ENCODE peak calls at places on chromosomes 16 and 17, in four cellular contexts. One of them, this sample, is unnamed.

GRCh38 chr16:81170824-81171223 is 67.7 kb upstream of the BCO1 start:
- DNase-seq in BJ: no peak
- DNase-seq in heart right ventricle: no peak
- DNase-seq in coronary artery: no peak
- DNase-seq in this sample: no peak

GRCh38 chr17:63944736-63945499 is 12.8 kb upstream of the CD79B start:
- DNase-seq in BJ: no peak
- DNase-seq in heart right ventricle: no peak
- DNase-seq in coronary artery: no peak
- DNase-seq in this sample: no peak

GRCh38 chr16:66471696-66472393 is 44.8 kb downstream of the BEAN1 start:
- DNase-seq in BJ: no peak
- DNase-seq in heart right ventricle: no peak
- DNase-seq in coronary artery: peak
- DNase-seq in this sample: no peak

GRCh38 chr17:65656390-65657250 is 95.2 kb upstream of the AXIN2 start:
- DNase-seq in BJ: no peak
- DNase-seq in heart right ventricle: no peak
- DNase-seq in coronary artery: no peak
- DNase-seq in this sample: no peak

GRCh38 chr16:78244131-78244899 is 144.9 kb downstream of the WWOX start:
- DNase-seq in BJ: no peak
- DNase-seq in heart right ventricle: no peak
- DNase-seq in coronary artery: no peak
- DNase-seq in this sample: no peak

GRCh38 chr16:16971042-16971441 is 499.7 kb downstream of the XYLT1 start:
- DNase-seq in BJ: no peak
- DNase-seq in heart right ventricle: no peak
- DNase-seq in coronary artery: no peak
- DNase-seq in this sample: no peak

GRCh38 chr17:72122668-72123495 is 2.1 kb downstream of the SOX9 start:
- DNase-seq in BJ: no peak
- DNase-seq in heart right ventricle: no peak
- DNase-seq in coronary artery: no peak
- DNase-seq in this sample: no peak

GRCh38 chr16:14071576-14072271 is 605 bp downstream of the MRTFB start:
- DNase-seq in BJ: no peak
- DNase-seq in heart right ventricle: no peak
- DNase-seq in coronary artery: no peak
- DNase-seq in this sample: no peak

GRCh38 chr17:41695954-41696720 is 7.5 kb downstream of the EIF1 start:
- DNase-seq in BJ: no peak
- DNase-seq in heart right ventricle: peak
- DNase-seq in coronary artery: no peak
- DNase-seq in this sample: peak

GRCh38 chr17:45143767-45144198 is 4.5 kb upstream of the HEXIM1 start:
- DNase-seq in BJ: peak
- DNase-seq in heart right ventricle: peak
- DNase-seq in coronary artery: peak
- DNase-seq in this sample: no peak

GRCh38 chr17:57084802-57085447 is at the start of gene AKAP1:
- DNase-seq in BJ: peak
- DNase-seq in heart right ventricle: peak
- DNase-seq in coronary artery: peak
- DNase-seq in this sample: peak

GRCh38 chr16:81445143-81445922 is 725 bp downstream of the CMIP start:
- DNase-seq in BJ: no peak
- DNase-seq in heart right ventricle: no peak
- DNase-seq in coronary artery: no peak
- DNase-seq in this sample: no peak

GRCh38 chr17:18946536-18946935 is 5.4 kb upstream of the SLC5A10 start:
- DNase-seq in BJ: no peak
- DNase-seq in heart right ventricle: no peak
- DNase-seq in coronary artery: no peak
- DNase-seq in this sample: no peak

GRCh38 chr16:19179890-19180490 is 11.9 kb downstream of the SYT17 start:
- DNase-seq in BJ: no peak
- DNase-seq in heart right ventricle: peak
- DNase-seq in coronary artery: no peak
- DNase-seq in this sample: no peak

GRCh38 chr16:67516296-67517177 is 12.1 kb upstream of the RIPOR1 start:
- DNase-seq in BJ: peak
- DNase-seq in heart right ventricle: no peak
- DNase-seq in coronary artery: no peak
- DNase-seq in this sample: no peak

GRCh38 chr17:2087597-2088211 is 32.8 kb downstream of the HIC1 start:
- DNase-seq in BJ: no peak
- DNase-seq in heart right ventricle: peak
- DNase-seq in coronary artery: no peak
- DNase-seq in this sample: no peak

GRCh38 chr16:1710811-1711507 is 5.0 kb downstream of the MAPK8IP3 start:
- DNase-seq in BJ: no peak
- DNase-seq in heart right ventricle: no peak
- DNase-seq in coronary artery: no peak
- DNase-seq in this sample: no peak

GRCh38 chr17:49471089-49471683 is 23.9 kb upstream of the NGFR start:
- DNase-seq in BJ: no peak
- DNase-seq in heart right ventricle: peak
- DNase-seq in coronary artery: no peak
- DNase-seq in this sample: no peak

GRCh38 chr17:65109990-65110680 is 27.0 kb upstream of the RGS9 start:
- DNase-seq in BJ: no peak
- DNase-seq in heart right ventricle: no peak
- DNase-seq in coronary artery: no peak
- DNase-seq in this sample: no peak

GRCh38 chr17:17343160-17343735 is 40.1 kb downstream of the NT5M start:
- DNase-seq in BJ: no peak
- DNase-seq in heart right ventricle: no peak
- DNase-seq in coronary artery: peak
- DNase-seq in this sample: no peak

GRCh38 chr17:61812747-61813146 is 50.6 kb downstream of the BRIP1 start:
- DNase-seq in BJ: no peak
- DNase-seq in heart right ventricle: no peak
- DNase-seq in coronary artery: no peak
- DNase-seq in this sample: no peak

GRCh38 chr17:7549401-7550055 is 670 bp downstream of the TNFSF12 start:
- DNase-seq in BJ: no peak
- DNase-seq in heart right ventricle: no peak
- DNase-seq in coronary artery: no peak
- DNase-seq in this sample: no peak

GRCh38 chr17:39455919-39456318 is 4.9 kb upstream of the MED1 start:
- DNase-seq in BJ: no peak
- DNase-seq in heart right ventricle: no peak
- DNase-seq in coronary artery: no peak
- DNase-seq in this sample: no peak

GRCh38 chr17:39450847-39451581 is at the start of gene MED1:
- DNase-seq in BJ: peak
- DNase-seq in heart right ventricle: peak
- DNase-seq in coronary artery: peak
- DNase-seq in this sample: peak

DNA sequence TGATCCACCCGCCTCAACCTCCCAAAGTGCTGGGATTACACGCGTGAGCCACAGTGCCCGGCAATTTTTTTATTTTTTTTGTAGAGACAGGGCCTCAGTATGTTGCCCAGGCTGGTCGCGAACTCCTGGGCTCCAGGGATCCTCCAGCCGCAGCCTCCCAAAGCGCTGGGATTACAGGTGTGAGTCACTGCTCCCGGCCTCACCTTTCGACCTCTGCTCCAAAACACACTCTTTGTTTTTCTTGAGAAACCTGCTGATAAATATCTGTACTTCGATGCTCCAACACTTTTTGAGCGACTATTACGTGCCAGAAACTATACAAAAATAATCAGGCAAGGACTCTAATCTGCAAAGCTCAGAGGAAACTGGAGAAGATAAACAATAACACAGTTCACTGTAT is 1.0 kb downstream of the MED1 start:
- DNase-seq in BJ: no peak
- DNase-seq in heart right ventricle: no peak
- DNase-seq in coronary artery: no peak
- DNase-seq in this sample: no peak
- H3K4me3 ChIP-seq in BJ: peak
- H3K4me3 ChIP-seq in heart right ventricle: no peak
- H3K4me3 ChIP-seq in coronary artery: peak
- H3K4me3 ChIP-seq in this sample: peak

GRCh38 chr17:81197831-81198490 is 24.8 kb downstream of the CEP131 start:
- DNase-seq in BJ: no peak
- DNase-seq in heart right ventricle: no peak
- DNase-seq in coronary artery: no peak
- DNase-seq in this sample: no peak

GRCh38 chr17:81199482-81199830 is 23.3 kb downstream of the CEP131 start:
- DNase-seq in BJ: no peak
- DNase-seq in heart right ventricle: no peak
- DNase-seq in coronary artery: no peak
- DNase-seq in this sample: no peak

GRCh38 chr17:81200201-81200600 is 22.6 kb downstream of the CEP131 start:
- DNase-seq in BJ: no peak
- DNase-seq in heart right ventricle: no peak
- DNase-seq in coronary artery: no peak
- DNase-seq in this sample: no peak

GRCh38 chr17:81197409-81197795 is 25.4 kb downstream of the CEP131 start:
- DNase-seq in BJ: no peak
- DNase-seq in heart right ventricle: no peak
- DNase-seq in coronary artery: no peak
- DNase-seq in this sample: no peak

DNA sequence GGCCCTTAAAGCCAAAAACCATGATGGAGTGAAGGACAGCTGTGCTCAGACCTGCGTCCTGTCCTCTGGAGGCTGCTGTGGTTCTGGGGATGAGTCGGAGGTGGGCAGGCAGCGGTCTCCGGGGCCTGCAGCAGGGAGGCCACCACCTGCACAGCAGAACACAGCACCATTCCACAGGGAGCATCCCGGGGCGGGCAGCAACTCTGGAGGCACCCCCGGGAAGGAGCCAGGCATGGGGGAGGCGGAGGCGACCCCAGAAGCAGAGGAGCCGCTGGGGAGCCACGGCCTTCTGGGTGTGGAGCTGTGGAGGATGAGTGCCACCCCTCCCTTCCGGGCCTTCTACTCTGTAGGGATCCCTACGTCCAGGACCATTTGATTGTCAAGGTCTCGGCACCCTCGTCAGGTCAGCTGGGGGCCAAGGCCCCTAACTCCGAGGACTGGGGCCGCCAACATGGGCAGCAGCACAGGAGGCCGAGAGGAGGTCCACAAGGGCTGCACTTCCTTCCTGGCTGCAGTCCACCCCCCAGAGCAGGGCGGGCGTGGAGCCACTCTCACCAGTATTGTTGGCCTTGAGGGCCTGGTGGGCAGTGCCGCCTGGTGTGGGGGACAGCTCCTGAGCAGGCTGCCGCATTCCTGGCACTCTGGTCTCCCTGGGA is 23.8 kb downstream of the CEP131 start:
- DNase-seq in BJ: no peak
- DNase-seq in heart right ventricle: no peak
- DNase-seq in coronary artery: no peak
- DNase-seq in this sample: no peak
- TF ChIP-seq CTCF in BJ: no peak
- TF ChIP-seq CTCF in heart right ventricle: no peak
- TF ChIP-seq CTCF in coronary artery: no peak
- TF ChIP-seq CTCF in this sample: no peak

GRCh38 chr17:81338301-81339179 is 43.4 kb upstream of the SLC38A10 start:
- DNase-seq in BJ: no peak
- DNase-seq in heart right ventricle: no peak
- DNase-seq in coronary artery: no peak
- DNase-seq in this sample: no peak

GRCh38 chr17:81339502-81340296 is 44.6 kb upstream of the SLC38A10 start:
- DNase-seq in BJ: no peak
- DNase-seq in heart right ventricle: no peak
- DNase-seq in coronary artery: no peak
- DNase-seq in this sample: no peak

GRCh38 chr17:81340606-81341346 is 45.7 kb upstream of the SLC38A10 start:
- DNase-seq in BJ: no peak
- DNase-seq in heart right ventricle: peak
- DNase-seq in coronary artery: no peak
- DNase-seq in this sample: no peak

GRCh38 chr17:81337449-81337848 is 42.3 kb upstream of the SLC38A10 start:
- DNase-seq in BJ: no peak
- DNase-seq in heart right ventricle: no peak
- DNase-seq in coronary artery: no peak
- DNase-seq in this sample: no peak

DNA sequence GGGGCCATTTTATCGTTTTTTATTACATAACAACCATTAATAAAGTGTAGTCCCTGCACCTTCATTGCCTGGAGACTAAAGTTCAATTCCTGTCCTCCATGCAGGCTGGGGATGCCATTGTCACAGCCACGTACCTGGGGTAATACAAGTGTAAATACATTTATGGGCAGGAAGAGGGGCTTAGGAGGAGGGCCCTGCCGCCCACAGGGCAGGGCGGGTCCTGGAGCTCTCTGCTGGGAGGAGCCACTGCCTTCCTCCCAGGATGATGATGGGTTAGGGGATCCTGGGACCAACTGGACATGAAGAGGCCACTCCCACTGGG is 44.0 kb upstream of the SLC38A10 start:
- DNase-seq in BJ: no peak
- DNase-seq in heart right ventricle: no peak
- DNase-seq in coronary artery: no peak
- DNase-seq in this sample: no peak
- H3K4me3 ChIP-seq in BJ: no peak
- H3K4me3 ChIP-seq in heart right ventricle: no peak
- H3K4me3 ChIP-seq in coronary artery: no peak
- H3K4me3 ChIP-seq in this sample: no peak

DNA sequence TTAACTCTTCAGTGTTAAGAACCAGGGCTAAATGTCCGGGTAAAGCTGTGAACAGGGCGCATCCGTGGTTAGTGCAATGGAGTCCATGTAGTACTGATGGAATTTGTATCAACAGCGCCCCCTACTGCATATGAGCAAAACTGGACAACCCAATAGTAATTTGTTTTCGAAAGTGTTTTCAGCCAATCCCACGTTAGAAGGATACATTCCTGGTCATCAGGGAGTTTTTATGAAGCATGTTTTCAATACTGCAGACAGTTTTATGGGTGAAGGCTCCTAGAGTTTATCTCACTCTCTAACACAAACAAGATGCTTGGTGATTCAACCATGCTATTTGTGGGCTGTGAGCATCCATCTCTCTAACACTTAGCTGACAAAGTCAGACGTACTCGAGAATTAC is 46.6 kb upstream of the HNF1B start:
- DNase-seq in BJ: peak
- DNase-seq in heart right ventricle: no peak
- DNase-seq in coronary artery: no peak
- DNase-seq in this sample: no peak
- TF ChIP-seq CTCF in BJ: peak
- TF ChIP-seq CTCF in heart right ventricle: peak
- TF ChIP-seq CTCF in coronary artery: no peak
- TF ChIP-seq CTCF in this sample: peak

GRCh38 chr16:88914750-88915368 is 48.4 kb upstream of the PABPN1L start:
- DNase-seq in BJ: peak
- DNase-seq in heart right ventricle: no peak
- DNase-seq in coronary artery: no peak
- DNase-seq in this sample: no peak
- H3K4me3 ChIP-seq in BJ: peak
- H3K4me3 ChIP-seq in heart right ventricle: no peak
- H3K4me3 ChIP-seq in coronary artery: peak
- H3K4me3 ChIP-seq in this sample: no peak